ENCODE peak calls at places on chromosomes 4 and X, in five cellular contexts. One of them, this sample, is unnamed.

GRCh38 chr4:76306882-76307669 is 543 bp downstream of the STBD1 start:
- DNase-seq in GM20000: peak
- DNase-seq in nephron progenitor cell: peak
- DNase-seq in fibroblast of lung: peak
- DNase-seq in OCI-LY7: no peak
- DNase-seq in this sample: peak

GRCh38 chrX:31070057-31070468 is 1.8 kb downstream of the FTHL17 start:
- DNase-seq in GM20000: peak
- DNase-seq in nephron progenitor cell: no peak
- DNase-seq in fibroblast of lung: no peak
- DNase-seq in OCI-LY7: no peak
- DNase-seq in this sample: no peak

GRCh38 chrX:41317487-41318208 is 16.3 kb upstream of the DDX3X start:
- DNase-seq in GM20000: no peak
- DNase-seq in nephron progenitor cell: no peak
- DNase-seq in fibroblast of lung: no peak
- DNase-seq in OCI-LY7: no peak
- DNase-seq in this sample: no peak

GRCh38 chr4:15238720-15239119 is 189.1 kb upstream of the C1QTNF7 start:
- DNase-seq in GM20000: peak
- DNase-seq in nephron progenitor cell: peak
- DNase-seq in fibroblast of lung: peak
- DNase-seq in OCI-LY7: peak
- DNase-seq in this sample: peak

GRCh38 chr4:173289351-173289725 is 44.8 kb downstream of the HMGB2 start:
- DNase-seq in GM20000: no peak
- DNase-seq in nephron progenitor cell: no peak
- DNase-seq in fibroblast of lung: peak
- DNase-seq in OCI-LY7: no peak
- DNase-seq in this sample: no peak

GRCh38 chr4:19982556-19982955 is 269.1 kb upstream of the SLIT2 start:
- DNase-seq in GM20000: no peak
- DNase-seq in nephron progenitor cell: no peak
- DNase-seq in fibroblast of lung: peak
- DNase-seq in OCI-LY7: no peak
- DNase-seq in this sample: no peak

GRCh38 chrX:149607699-149608098 is 12.6 kb upstream of the HSFX2 start:
- DNase-seq in GM20000: no peak
- DNase-seq in nephron progenitor cell: no peak
- DNase-seq in fibroblast of lung: no peak
- DNase-seq in OCI-LY7: no peak
- DNase-seq in this sample: no peak

GRCh38 chr4:55351824-55352223 is 5.8 kb downstream of the SRD5A3 start:
- DNase-seq in GM20000: no peak
- DNase-seq in nephron progenitor cell: no peak
- DNase-seq in fibroblast of lung: no peak
- DNase-seq in OCI-LY7: no peak
- DNase-seq in this sample: no peak

GRCh38 chr4:109648266-109648996 is 54.8 kb downstream of the CASP6 start:
- DNase-seq in GM20000: peak
- DNase-seq in nephron progenitor cell: no peak
- DNase-seq in fibroblast of lung: no peak
- DNase-seq in OCI-LY7: no peak
- DNase-seq in this sample: no peak

GRCh38 chr4:155565330-155565729 is 101.3 kb upstream of the GUCY1A1 start:
- DNase-seq in GM20000: no peak
- DNase-seq in nephron progenitor cell: no peak
- DNase-seq in fibroblast of lung: no peak
- DNase-seq in OCI-LY7: no peak
- DNase-seq in this sample: no peak

GRCh38 chr4:146465628-146466027 is 56.1 kb downstream of the SLC10A7 start:
- DNase-seq in GM20000: no peak
- DNase-seq in nephron progenitor cell: no peak
- DNase-seq in fibroblast of lung: peak
- DNase-seq in OCI-LY7: no peak
- DNase-seq in this sample: no peak

GRCh38 chrX:154380153-154380552 is 1.1 kb downstream of the EMD start:
- DNase-seq in GM20000: no peak
- DNase-seq in nephron progenitor cell: no peak
- DNase-seq in fibroblast of lung: no peak
- DNase-seq in OCI-LY7: no peak
- DNase-seq in this sample: no peak

GRCh38 chr4:86927843-86928395 is 6.9 kb upstream of the AFF1 start:
- DNase-seq in GM20000: no peak
- DNase-seq in nephron progenitor cell: no peak
- DNase-seq in fibroblast of lung: peak
- DNase-seq in OCI-LY7: no peak
- DNase-seq in this sample: no peak

GRCh38 chr4:94892051-94892450 is 134.3 kb downstream of the BMPR1B start:
- DNase-seq in GM20000: no peak
- DNase-seq in nephron progenitor cell: no peak
- DNase-seq in fibroblast of lung: peak
- DNase-seq in OCI-LY7: no peak
- DNase-seq in this sample: no peak

GRCh38 chr4:38560763-38561558 is 103.0 kb upstream of the KLF3 start:
- DNase-seq in GM20000: peak
- DNase-seq in nephron progenitor cell: no peak
- DNase-seq in fibroblast of lung: no peak
- DNase-seq in OCI-LY7: no peak
- DNase-seq in this sample: no peak

GRCh38 chrX:104854188-104854587 is 288.2 kb downstream of the IL1RAPL2 start:
- DNase-seq in GM20000: no peak
- DNase-seq in nephron progenitor cell: no peak
- DNase-seq in fibroblast of lung: peak
- DNase-seq in OCI-LY7: no peak
- DNase-seq in this sample: no peak

GRCh38 chrX:46758163-46758955 is 559 bp downstream of the SLC9A7 start:
- DNase-seq in GM20000: peak
- DNase-seq in nephron progenitor cell: no peak
- DNase-seq in fibroblast of lung: peak
- DNase-seq in OCI-LY7: peak
- DNase-seq in this sample: no peak

GRCh38 chrX:40173662-40174593 is 76.2 kb upstream of the BCOR start:
- DNase-seq in GM20000: peak
- DNase-seq in nephron progenitor cell: peak
- DNase-seq in fibroblast of lung: peak
- DNase-seq in OCI-LY7: peak
- DNase-seq in this sample: no peak

GRCh38 chrX:125006704-125007103 is 313.0 kb upstream of the TEX13C start:
- DNase-seq in GM20000: no peak
- DNase-seq in nephron progenitor cell: no peak
- DNase-seq in fibroblast of lung: no peak
- DNase-seq in OCI-LY7: no peak
- DNase-seq in this sample: no peak

GRCh38 chrX:34893741-34894140 is 48.9 kb upstream of the FAM47B start:
- DNase-seq in GM20000: no peak
- DNase-seq in nephron progenitor cell: no peak
- DNase-seq in fibroblast of lung: no peak
- DNase-seq in OCI-LY7: peak
- DNase-seq in this sample: no peak

GRCh38 chrX:153875391-153876111 is 10.4 kb downstream of the L1CAM start:
- DNase-seq in GM20000: peak
- DNase-seq in nephron progenitor cell: peak
- DNase-seq in fibroblast of lung: peak
- DNase-seq in OCI-LY7: peak
- DNase-seq in this sample: peak

GRCh38 chrX:1178580-1179057 is 33.8 kb downstream of the CRLF2 start:
- DNase-seq in GM20000: no peak
- DNase-seq in nephron progenitor cell: no peak
- DNase-seq in fibroblast of lung: no peak
- DNase-seq in OCI-LY7: no peak
- DNase-seq in this sample: no peak

GRCh38 chrX:66731398-66731797 is 92.5 kb upstream of the EDA2R start:
- DNase-seq in GM20000: peak
- DNase-seq in nephron progenitor cell: peak
- DNase-seq in fibroblast of lung: peak
- DNase-seq in OCI-LY7: peak
- DNase-seq in this sample: no peak

GRCh38 chr4:20805716-20806115 is 105.5 kb downstream of the PACRGL start:
- DNase-seq in GM20000: no peak
- DNase-seq in nephron progenitor cell: no peak
- DNase-seq in fibroblast of lung: no peak
- DNase-seq in OCI-LY7: no peak
- DNase-seq in this sample: no peak

GRCh38 chr4:87270144-87270543 is 49.7 kb upstream of the KLHL8 start:
- DNase-seq in GM20000: peak
- DNase-seq in nephron progenitor cell: no peak
- DNase-seq in fibroblast of lung: peak
- DNase-seq in OCI-LY7: peak
- DNase-seq in this sample: no peak

GRCh38 chr4:119517361-119518229 is 111.0 kb downstream of the PDE5A start:
- DNase-seq in GM20000: no peak
- DNase-seq in nephron progenitor cell: no peak
- DNase-seq in fibroblast of lung: peak
- DNase-seq in OCI-LY7: no peak
- DNase-seq in this sample: no peak

GRCh38 chr4:8282742-8283141 is 13.2 kb downstream of the HTRA3 start:
- DNase-seq in GM20000: no peak
- DNase-seq in nephron progenitor cell: no peak
- DNase-seq in fibroblast of lung: no peak
- DNase-seq in OCI-LY7: no peak
- DNase-seq in this sample: peak

GRCh38 chr4:78601013-78601412 is 49.4 kb downstream of the ANXA3 start:
- DNase-seq in GM20000: peak
- DNase-seq in nephron progenitor cell: no peak
- DNase-seq in fibroblast of lung: peak
- DNase-seq in OCI-LY7: no peak
- DNase-seq in this sample: no peak

GRCh38 chrX:55981603-55982002 is 250.6 kb upstream of the KLF8 start:
- DNase-seq in GM20000: no peak
- DNase-seq in nephron progenitor cell: no peak
- DNase-seq in fibroblast of lung: no peak
- DNase-seq in OCI-LY7: no peak
- DNase-seq in this sample: no peak

GRCh38 chr4:153522800-153523089 is 56.6 kb downstream of the TMEM131L start:
- DNase-seq in GM20000: peak
- DNase-seq in nephron progenitor cell: no peak
- DNase-seq in fibroblast of lung: no peak
- DNase-seq in OCI-LY7: peak
- DNase-seq in this sample: no peak

GRCh38 chr4:8911311-8912088 is 39.9 kb upstream of the HMX1 start:
- DNase-seq in GM20000: no peak
- DNase-seq in nephron progenitor cell: no peak
- DNase-seq in fibroblast of lung: no peak
- DNase-seq in OCI-LY7: no peak
- DNase-seq in this sample: no peak

GRCh38 chr4:121726642-121727268 is 30.0 kb upstream of the ANXA5 start:
- DNase-seq in GM20000: peak
- DNase-seq in nephron progenitor cell: peak
- DNase-seq in fibroblast of lung: peak
- DNase-seq in OCI-LY7: peak
- DNase-seq in this sample: no peak

DNA sequence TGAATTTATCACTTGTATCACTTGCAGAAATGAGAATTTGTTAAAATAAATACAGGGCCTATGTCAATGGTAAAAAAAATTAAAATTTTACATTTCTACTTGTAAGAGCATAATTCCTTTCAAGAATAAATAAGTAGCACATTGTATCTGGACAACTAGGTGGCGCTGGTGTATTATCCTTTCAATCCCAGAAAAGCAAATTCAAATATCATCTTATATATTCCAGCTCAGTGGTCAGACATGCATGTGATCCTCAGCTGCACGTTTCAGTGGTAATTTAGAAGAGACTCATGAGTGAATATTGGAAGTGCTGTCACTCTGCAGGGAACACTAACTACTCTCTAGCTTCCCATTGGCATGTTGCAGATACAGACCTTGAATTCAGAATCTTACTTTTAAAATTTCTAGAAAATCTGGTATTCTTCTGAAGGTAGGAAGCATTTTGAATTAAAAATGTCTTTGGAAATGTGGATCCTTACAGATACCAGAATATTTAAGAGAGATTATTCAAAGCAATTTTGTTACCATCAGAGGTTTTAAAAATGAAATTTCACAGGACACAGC is 1414.7 kb upstream of the TENM3 start:
- DNase-seq in GM20000: peak
- DNase-seq in nephron progenitor cell: peak
- DNase-seq in fibroblast of lung: peak
- DNase-seq in OCI-LY7: peak
- DNase-seq in this sample: no peak
- TF ChIP-seq CTCF in GM20000: peak
- TF ChIP-seq CTCF in nephron progenitor cell: peak
- TF ChIP-seq CTCF in fibroblast of lung: peak
- TF ChIP-seq CTCF in OCI-LY7: peak
- TF ChIP-seq CTCF in this sample: peak

GRCh38 chr4:108155373-108155772 is 13.4 kb downstream of the LEF1 start:
- DNase-seq in GM20000: no peak
- DNase-seq in nephron progenitor cell: no peak
- DNase-seq in fibroblast of lung: peak
- DNase-seq in OCI-LY7: no peak
- DNase-seq in this sample: no peak
- TF ChIP-seq CTCF in GM20000: no peak
- TF ChIP-seq CTCF in nephron progenitor cell: no peak
- TF ChIP-seq CTCF in fibroblast of lung: no peak
- TF ChIP-seq CTCF in OCI-LY7: no peak
- TF ChIP-seq CTCF in this sample: no peak

GRCh38 chrX:108699368-108699767 is 37.0 kb downstream of the IRS4 start:
- DNase-seq in GM20000: peak
- DNase-seq in nephron progenitor cell: no peak
- DNase-seq in fibroblast of lung: peak
- DNase-seq in OCI-LY7: peak
- DNase-seq in this sample: no peak
- TF ChIP-seq CTCF in GM20000: no peak
- TF ChIP-seq CTCF in nephron progenitor cell: peak
- TF ChIP-seq CTCF in fibroblast of lung: peak
- TF ChIP-seq CTCF in OCI-LY7: peak
- TF ChIP-seq CTCF in this sample: peak

GRCh38 chr4:111046811-111047210 is 423.9 kb upstream of the PITX2 start:
- DNase-seq in GM20000: no peak
- DNase-seq in nephron progenitor cell: no peak
- DNase-seq in fibroblast of lung: no peak
- DNase-seq in OCI-LY7: no peak
- DNase-seq in this sample: no peak

GRCh38 chr4:111048316-111048715 is 425.4 kb upstream of the PITX2 start:
- DNase-seq in GM20000: no peak
- DNase-seq in nephron progenitor cell: no peak
- DNase-seq in fibroblast of lung: no peak
- DNase-seq in OCI-LY7: no peak
- DNase-seq in this sample: no peak

GRCh38 chr4:111043286-111043685 is 420.4 kb upstream of the PITX2 start:
- DNase-seq in GM20000: no peak
- DNase-seq in nephron progenitor cell: no peak
- DNase-seq in fibroblast of lung: no peak
- DNase-seq in OCI-LY7: no peak
- DNase-seq in this sample: no peak

GRCh38 chr4:111040904-111041303 is 418.0 kb upstream of the PITX2 start:
- DNase-seq in GM20000: no peak
- DNase-seq in nephron progenitor cell: no peak
- DNase-seq in fibroblast of lung: peak
- DNase-seq in OCI-LY7: no peak
- DNase-seq in this sample: no peak

DNA sequence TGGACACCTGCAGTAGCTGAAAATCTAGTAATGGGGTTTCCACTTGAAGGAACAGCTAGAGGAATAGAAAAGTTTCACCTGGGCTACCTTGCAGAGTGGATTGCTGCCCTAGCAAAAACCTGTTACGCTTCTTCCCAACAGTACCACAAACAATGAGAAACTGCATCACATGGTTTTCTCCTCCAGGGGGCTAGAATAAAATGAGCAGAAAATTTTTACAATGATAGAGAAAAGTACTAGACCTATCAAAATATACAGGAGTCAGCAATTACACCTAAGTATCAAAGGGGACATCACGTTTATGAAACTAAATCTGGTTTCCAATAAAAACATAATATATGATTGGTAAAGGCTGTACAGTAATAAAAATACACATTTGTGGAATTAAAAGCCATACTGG is 423.1 kb upstream of the PITX2 start:
- DNase-seq in GM20000: no peak
- DNase-seq in nephron progenitor cell: no peak
- DNase-seq in fibroblast of lung: no peak
- DNase-seq in OCI-LY7: no peak
- DNase-seq in this sample: no peak
- TF ChIP-seq CTCF in GM20000: no peak
- TF ChIP-seq CTCF in nephron progenitor cell: no peak
- TF ChIP-seq CTCF in fibroblast of lung: no peak
- TF ChIP-seq CTCF in OCI-LY7: peak
- TF ChIP-seq CTCF in this sample: peak

This sample was measured in glutamatergic neuron.